ENCODE peak calls at places on chromosomes 6 and 20, in ten cellular contexts. D is PC-9, G is astrocyte, A is HL-60, U is brain microvascular endothelial cell, Y is lower lobe of right lung, E is GM23338, S is heart right ventricle, Q is psoas muscle, R is neural progenitor cell. V is an unnamed sample.

GRCh38 chr6:157550114-157550989 is 169.4 kb downstream of the ZDHHC14 start:
- DNase-seq in Y (no peak), Q (no peak), A (no peak), S (no peak), D (no peak), U (no peak), G (no peak), E (no peak), R (no peak), V (no peak)

GRCh38 chr6:39941138-39941537 is 6.9 kb upstream of the MOCS1 start:
- DNase-seq in Q (no peak), E (no peak), D (no peak), G (no peak), Y (no peak), R (no peak), S (no peak), A (no peak), U (peak; percentile 44), V (no peak)

GRCh38 chr6:105759946-105760345 is 326.2 kb upstream of the PRDM1 start:
- DNase-seq in A (no peak), D (no peak), U (peak; percentile 76), Q (no peak), Y (no peak), E (no peak), R (no peak), S (no peak), G (peak; percentile 94), V (no peak)

GRCh38 chr6:145761584-145761983 is 26.3 kb upstream of the EPM2A start:
- DNase-seq in Y (no peak), Q (no peak), E (no peak), D (no peak), S (no peak), A (no peak), G (no peak), R (no peak), U (no peak), V (no peak)

GRCh38 chr6:168284187-168284586 is 35.4 kb downstream of the DACT2 start:
- DNase-seq in R (no peak), D (no peak), A (no peak), U (no peak), Q (no peak), S (no peak), Y (no peak), E (no peak), G (no peak), V (no peak)

GRCh38 chr6:26594730-26595632 is 1.8 kb upstream of the ABT1 start:
- DNase-seq in G (peak; percentile 64), A (no peak), Q (no peak), D (peak; percentile 47), Y (no peak), E (peak; percentile 82), S (no peak), U (peak; percentile 83), R (peak; percentile 70), V (no peak)

GRCh38 chr6:49987749-49988148 is 18.3 kb upstream of the DEFB113 start:
- DNase-seq in D (no peak), U (no peak), R (no peak), G (no peak), S (no peak), Q (no peak), A (no peak), Y (no peak), E (no peak), V (no peak)

GRCh38 chr20:45993197-45993951 is 15.3 kb upstream of the MMP9 start:
- DNase-seq in Y (peak; percentile 50), A (peak; percentile 93), S (no peak), E (peak; percentile 28), Q (no peak), D (peak; percentile 95), U (peak; percentile 20), G (no peak), R (no peak), V (no peak)

GRCh38 chr6:166381733-166382499 is 824 bp downstream of the MPC1 start:
- DNase-seq in R (peak; percentile 73), Y (peak; percentile 89), Q (peak; percentile 82), E (peak; percentile 84), G (peak; percentile 19), D (peak; percentile 76), U (peak; percentile 12), A (peak; percentile 76), S (peak; percentile 58), V (no peak)

GRCh38 chr6:27130668-27131428 is 116.7 kb upstream of the PRSS16 start:
- DNase-seq in S (no peak), Q (no peak), Y (no peak), D (no peak), R (no peak), U (no peak), E (no peak), A (no peak), G (no peak), V (no peak)

GRCh38 chr20:20225325-20225724 is 142.6 kb upstream of the INSM1 start:
- DNase-seq in Y (no peak), Q (no peak), R (peak; percentile 65), U (no peak), G (no peak), E (peak; percentile 57), D (no peak), A (no peak), S (no peak), V (no peak)

GRCh38 chr20:62752671-62753501 is 43.4 kb upstream of the MRGBP start:
- DNase-seq in G (no peak), Y (peak; percentile 38), S (no peak), E (no peak), D (no peak), U (no peak), R (no peak), Q (peak; percentile 44), A (no peak), V (no peak)

GRCh38 chr6:45563902-45564301 is 186.2 kb upstream of the SUPT3H start:
- DNase-seq in R (no peak), G (no peak), Q (no peak), Y (no peak), D (no peak), E (no peak), U (no peak), S (no peak), A (no peak), V (no peak)

GRCh38 chr6:149473080-149474052 is 11.4 kb downstream of the ZC3H12D start:
- DNase-seq in Q (no peak), G (no peak), E (no peak), U (no peak), Y (no peak), R (peak; percentile 59), A (peak; percentile 31), S (no peak), D (peak; percentile 43), V (no peak)

GRCh38 chr6:102215425-102215824 is 821.9 kb downstream of the GRIK2 start:
- DNase-seq in A (no peak), D (no peak), E (no peak), S (no peak), G (no peak), U (no peak), Q (no peak), R (no peak), Y (no peak), V (no peak)

GRCh38 chr6:42744351-42744890 is 1.5 kb downstream of the TBCC start:
- DNase-seq in S (no peak), D (no peak), Q (no peak), E (peak; percentile 6), A (no peak), G (no peak), R (no peak), Y (no peak), U (no peak), V (no peak)
- TF ChIP-seq CTCF in S (no peak), D (no peak), Q (no peak), E (no peak), A (no peak), G (no peak), R (no peak), Y (no peak), U (no peak), V (no peak)

GRCh38 chr6:7671581-7671980 is 54.3 kb upstream of the BMP6 start:
- DNase-seq in A (no peak), D (no peak), Q (no peak), R (no peak), E (no peak), U (peak; percentile 11), Y (no peak), S (no peak), G (peak; percentile 34), V (peak; percentile 40)
- H3K4me3 ChIP-seq in A (no peak overlapping the region), D (no peak overlapping the region), Q (no peak overlapping the region), R (no peak overlapping the region), E (no peak overlapping the region), U (no peak overlapping the region), Y (no peak overlapping the region), S (no peak overlapping the region), G (no peak overlapping the region), V (no peak overlapping the region)

DNA sequence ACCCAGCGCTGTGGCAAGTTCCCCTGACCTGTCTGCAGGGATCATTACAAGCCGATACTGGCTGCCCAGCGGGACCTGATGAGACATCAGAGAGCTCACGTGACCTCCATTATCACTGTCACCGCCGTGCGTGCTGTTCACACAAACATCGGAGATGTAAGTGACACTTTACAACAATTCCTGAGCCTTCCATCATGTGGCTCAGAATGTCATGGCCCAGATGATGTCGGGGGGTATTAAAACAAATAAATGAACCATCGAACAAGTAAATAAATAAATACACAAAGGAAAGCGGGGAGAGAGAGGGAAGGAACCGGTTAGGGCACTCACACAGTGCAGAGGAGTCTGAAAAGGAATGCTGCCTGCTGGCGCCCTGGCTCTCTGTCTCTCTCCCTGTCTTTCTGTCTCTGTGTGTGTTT is 195.1 kb downstream of the BMP7 start:
- DNase-seq in E (peak; percentile 69), G (no peak), Y (no peak), S (no peak), U (no peak), A (no peak), Q (no peak), R (peak; percentile 77), D (no peak), V (no peak)
- H3K27me3 ChIP-seq in E (no peaks in the 10 kb centered on the region), G (peaks cover 10% of the 10 kb centered on the region), Y (peaks cover 50% of the 10 kb centered on the region), S (peaks cover 94% of the 10 kb centered on the region), U (peaks cover 2% of the 10 kb centered on the region), A (peaks cover 14% of the 10 kb centered on the region), Q (peaks cover 27% of the 10 kb centered on the region), R (peaks cover 64% of the 10 kb centered on the region), D (no peaks in the 10 kb centered on the region), V (peaks cover 5% of the 10 kb centered on the region)

GRCh38 chr6:139373928-139374356 is 506 bp downstream of the CITED2 start:
- DNase-seq in G (no peak), D (no peak), S (no peak), U (no peak), A (no peak), Y (no peak), R (no peak), Q (no peak), E (no peak), V (no peak)

GRCh38 chr6:139371421-139372253 is 2.8 kb downstream of the CITED2 start:
- DNase-seq in Q (no peak), R (peak; percentile 58), A (no peak), Y (no peak), D (no peak), U (no peak), G (peak; percentile 10), S (no peak), E (no peak), V (no peak)

GRCh38 chr6:139372326-139373153 is 1.9 kb downstream of the CITED2 start:
- DNase-seq in A (no peak), R (no peak), U (no peak), S (no peak), G (peak; percentile 14), Y (no peak), E (no peak), D (no peak), Q (no peak), V (no peak)

GRCh38 chr6:139374357-139375238 is at the start of gene CITED2:
- DNase-seq in Q (peak; percentile 96), U (peak; percentile 91), G (peak; percentile 88), E (peak; percentile 93), R (peak; percentile 97), S (peak; percentile 94), A (peak; percentile 93), Y (peak; percentile 94), D (peak; percentile 88), V (peak; percentile 68)

GRCh38 chr6:139373154-139373927 is 1.1 kb downstream of the CITED2 start:
- DNase-seq in D (peak; percentile 37), R (peak; percentile 61), E (peak; percentile 55), Y (peak; percentile 82), Q (peak; percentile 89), G (peak; percentile 33), U (peak; percentile 37), A (peak; percentile 63), S (peak; percentile 50), V (no peak)
- TF ChIP-seq CTCF in D (no peak), R (peak; percentile 36), E (no peak), Y (peak; percentile 43), Q (peak; percentile 34), G (no peak), U (peak; percentile 31), A (no peak), S (peak; percentile 34), V (no peak)

V was measured in BJ.